ENCODE peak calls at places on chromosomes 11 and 22, in six cellular contexts. One of them, this sample, is unnamed.

GRCh38 chr22:49664371-49664881 is 163.2 kb downstream of the BRD1 start:
- DNase-seq in AG09319: no peak
- DNase-seq in LoVo: no peak
- DNase-seq in spleen: no peak
- DNase-seq in T-helper 2 cell: no peak
- DNase-seq in posterior cingulate gyrus: peak; percentile 77
- DNase-seq in this sample: no peak

GRCh38 chr11:110374921-110375320 is 54.8 kb upstream of the FDX1 start:
- DNase-seq in AG09319: no peak
- DNase-seq in LoVo: no peak
- DNase-seq in spleen: no peak
- DNase-seq in T-helper 2 cell: no peak
- DNase-seq in posterior cingulate gyrus: no peak
- DNase-seq in this sample: no peak

GRCh38 chr11:124310746-124311145 is 3.0 kb downstream of the OR8D1 start:
- DNase-seq in AG09319: peak; percentile 7
- DNase-seq in LoVo: no peak
- DNase-seq in spleen: no peak
- DNase-seq in T-helper 2 cell: no peak
- DNase-seq in posterior cingulate gyrus: no peak
- DNase-seq in this sample: no peak

GRCh38 chr22:24033731-24034130 is 22.6 kb downstream of the CABIN1 start:
- DNase-seq in AG09319: no peak
- DNase-seq in LoVo: no peak
- DNase-seq in spleen: no peak
- DNase-seq in T-helper 2 cell: no peak
- DNase-seq in posterior cingulate gyrus: no peak
- DNase-seq in this sample: no peak

GRCh38 chr11:59616396-59616982 is 915 bp upstream of the OSBP start:
- DNase-seq in AG09319: no peak
- DNase-seq in LoVo: peak; percentile 9
- DNase-seq in spleen: peak; percentile 98
- DNase-seq in T-helper 2 cell: no peak
- DNase-seq in posterior cingulate gyrus: no peak
- DNase-seq in this sample: no peak

GRCh38 chr22:20039683-20040325 is 18.9 kb downstream of the TANGO2 start:
- DNase-seq in AG09319: no peak
- DNase-seq in LoVo: no peak
- DNase-seq in spleen: no peak
- DNase-seq in T-helper 2 cell: no peak
- DNase-seq in posterior cingulate gyrus: no peak
- DNase-seq in this sample: no peak

GRCh38 chr22:49699476-49699875 is 128.2 kb downstream of the BRD1 start:
- DNase-seq in AG09319: no peak
- DNase-seq in LoVo: no peak
- DNase-seq in spleen: no peak
- DNase-seq in T-helper 2 cell: no peak
- DNase-seq in posterior cingulate gyrus: no peak
- DNase-seq in this sample: no peak

GRCh38 chr11:58905141-58905715 is 34.1 kb upstream of the GLYATL1 start:
- DNase-seq in AG09319: no peak
- DNase-seq in LoVo: no peak
- DNase-seq in spleen: no peak
- DNase-seq in T-helper 2 cell: no peak
- DNase-seq in posterior cingulate gyrus: peak; percentile 48
- DNase-seq in this sample: no peak

GRCh38 chr11:108324587-108324986 is 101.7 kb downstream of the ATM start:
- DNase-seq in AG09319: no peak
- DNase-seq in LoVo: no peak
- DNase-seq in spleen: no peak
- DNase-seq in T-helper 2 cell: no peak
- DNase-seq in posterior cingulate gyrus: no peak
- DNase-seq in this sample: no peak

GRCh38 chr11:19577849-19578619 is 134.6 kb upstream of the NAV2 start:
- DNase-seq in AG09319: no peak
- DNase-seq in LoVo: no peak
- DNase-seq in spleen: no peak
- DNase-seq in T-helper 2 cell: no peak
- DNase-seq in posterior cingulate gyrus: peak; percentile 60
- DNase-seq in this sample: no peak

GRCh38 chr11:67280791-67281551 is 8.1 kb upstream of the ANKRD13D start:
- DNase-seq in AG09319: no peak
- DNase-seq in LoVo: no peak
- DNase-seq in spleen: peak; percentile 78
- DNase-seq in T-helper 2 cell: no peak
- DNase-seq in posterior cingulate gyrus: no peak
- DNase-seq in this sample: no peak

GRCh38 chr11:91374794-91375193 is 849.8 kb upstream of the FAT3 start:
- DNase-seq in AG09319: no peak
- DNase-seq in LoVo: no peak
- DNase-seq in spleen: no peak
- DNase-seq in T-helper 2 cell: no peak
- DNase-seq in posterior cingulate gyrus: no peak
- DNase-seq in this sample: no peak

GRCh38 chr11:128516467-128516778 is 70.9 kb downstream of the ETS1 start:
- DNase-seq in AG09319: no peak
- DNase-seq in LoVo: no peak
- DNase-seq in spleen: no peak
- DNase-seq in T-helper 2 cell: no peak
- DNase-seq in posterior cingulate gyrus: no peak
- DNase-seq in this sample: no peak

GRCh38 chr11:83819936-83820549 is 533.9 kb upstream of the CCDC90B start:
- DNase-seq in AG09319: peak; percentile 58
- DNase-seq in LoVo: peak; percentile 51
- DNase-seq in spleen: no peak
- DNase-seq in T-helper 2 cell: no peak
- DNase-seq in posterior cingulate gyrus: no peak
- DNase-seq in this sample: peak; percentile 36

GRCh38 chr11:43638717-43639116 is 41.8 kb upstream of the HSD17B12 start:
- DNase-seq in AG09319: no peak
- DNase-seq in LoVo: no peak
- DNase-seq in spleen: no peak
- DNase-seq in T-helper 2 cell: no peak
- DNase-seq in posterior cingulate gyrus: no peak
- DNase-seq in this sample: no peak

GRCh38 chr11:65274734-65275682 is 13.2 kb downstream of the POLA2 start:
- DNase-seq in AG09319: peak; percentile 94
- DNase-seq in LoVo: peak; percentile 72
- DNase-seq in spleen: peak; percentile 79
- DNase-seq in T-helper 2 cell: peak; percentile 17
- DNase-seq in posterior cingulate gyrus: peak; percentile 68
- DNase-seq in this sample: peak; percentile 93

GRCh38 chr11:45457649-45458048 is 171.5 kb upstream of the SYT13 start:
- DNase-seq in AG09319: peak; percentile 56
- DNase-seq in LoVo: no peak
- DNase-seq in spleen: peak; percentile 35
- DNase-seq in T-helper 2 cell: no peak
- DNase-seq in posterior cingulate gyrus: no peak
- DNase-seq in this sample: no peak

GRCh38 chr11:115931684-115932083 is 427.5 kb upstream of the CADM1 start:
- DNase-seq in AG09319: no peak
- DNase-seq in LoVo: no peak
- DNase-seq in spleen: no peak
- DNase-seq in T-helper 2 cell: no peak
- DNase-seq in posterior cingulate gyrus: no peak
- DNase-seq in this sample: no peak

GRCh38 chr11:11748706-11749365 is 92.9 kb upstream of the USP47 start:
- DNase-seq in AG09319: no peak
- DNase-seq in LoVo: no peak
- DNase-seq in spleen: no peak
- DNase-seq in T-helper 2 cell: no peak
- DNase-seq in posterior cingulate gyrus: no peak
- DNase-seq in this sample: no peak

GRCh38 chr11:83602116-83602515 is 315.9 kb upstream of the CCDC90B start:
- DNase-seq in AG09319: no peak
- DNase-seq in LoVo: no peak
- DNase-seq in spleen: no peak
- DNase-seq in T-helper 2 cell: no peak
- DNase-seq in posterior cingulate gyrus: no peak
- DNase-seq in this sample: no peak

GRCh38 chr11:61532136-61533038 is 23.8 kb downstream of the LRRC10B start:
- DNase-seq in AG09319: no peak
- DNase-seq in LoVo: peak; percentile 16
- DNase-seq in spleen: no peak
- DNase-seq in T-helper 2 cell: no peak
- DNase-seq in posterior cingulate gyrus: peak; percentile 37
- DNase-seq in this sample: no peak

This sample was measured in pulmonary artery endothelial cell.